ENCODE peak calls at places on chromosomes 4 and X, in five cellular contexts. X is RWPE2, T is PC-3, V is dorsolateral prefrontal cortex, B is upper lobe of right lung. R is an unnamed sample.

GRCh38 chr4:48012819-48013218 is 3.7 kb downstream of the CNGA1 start:
- DNase-seq in B (no peak), X (no peak), V (no peak), T (no peak), R (no peak)

GRCh38 chrX:3010532-3010931 is 4.2 kb downstream of the ARSH start:
- DNase-seq in V (no peak), T (no peak), B (no peak), X (no peak), R (no peak)

GRCh38 chr4:15778742-15779231 is 659 bp downstream of the CD38 start:
- DNase-seq in T (no peak), V (no peak), B (peak), X (no peak), R (no peak)

GRCh38 chr4:173121044-173121685 is 47.4 kb upstream of the GALNT7 start:
- DNase-seq in T (peak), B (no peak), V (no peak), X (no peak), R (no peak)

GRCh38 chrX:155143959-155144548 is 72.2 kb upstream of the VBP1 start:
- DNase-seq in T (no peak), V (no peak), X (no peak), B (no peak), R (no peak)

GRCh38 chr4:6128221-6128871 is 72.0 kb downstream of the JAKMIP1 start:
- DNase-seq in B (no peak), V (no peak), X (peak), T (no peak), R (peak)

GRCh38 chrX:128862557-128862956 is 660.7 kb downstream of the SMARCA1 start:
- DNase-seq in T (no peak), V (no peak), X (no peak), B (no peak), R (no peak)

GRCh38 chr4:99945718-99946345 is 586 bp downstream of the DNAJB14 start:
- DNase-seq in T (peak), V (no peak), X (no peak), B (no peak), R (no peak)

GRCh38 chr4:51963871-51964513 is 56.2 kb downstream of the LRRC66 start:
- DNase-seq in T (no peak), B (no peak), X (no peak), V (no peak), R (no peak)

GRCh38 chr4:76943129-76943620 is 6.4 kb upstream of the SEPTIN11 start:
- DNase-seq in X (no peak), T (no peak), B (no peak), V (no peak), R (no peak)

GRCh38 chrX:47927212-47927611 is 76.6 kb downstream of the ZNF182 start:
- DNase-seq in X (no peak), T (no peak), V (no peak), B (no peak), R (no peak)

GRCh38 chr4:156999175-156999517 is 27.5 kb upstream of the PDGFC start:
- DNase-seq in T (peak), V (no peak), B (no peak), X (peak), R (no peak)

GRCh38 chrX:78514852-78515251 is 144.3 kb downstream of the RTL3 start:
- DNase-seq in V (no peak), X (no peak), B (no peak), T (peak), R (no peak)
- TF ChIP-seq CTCF in V (no peak), X (no peak), B (peak), T (peak), R (no peak)

GRCh38 chrX:110442631-110443030 is 84.0 kb downstream of the RTL9 start:
- DNase-seq in B (no peak), T (peak), V (no peak), X (no peak), R (no peak)
- TF ChIP-seq CTCF in B (no peak), T (peak), V (no peak), X (peak), R (peak)

DNA sequence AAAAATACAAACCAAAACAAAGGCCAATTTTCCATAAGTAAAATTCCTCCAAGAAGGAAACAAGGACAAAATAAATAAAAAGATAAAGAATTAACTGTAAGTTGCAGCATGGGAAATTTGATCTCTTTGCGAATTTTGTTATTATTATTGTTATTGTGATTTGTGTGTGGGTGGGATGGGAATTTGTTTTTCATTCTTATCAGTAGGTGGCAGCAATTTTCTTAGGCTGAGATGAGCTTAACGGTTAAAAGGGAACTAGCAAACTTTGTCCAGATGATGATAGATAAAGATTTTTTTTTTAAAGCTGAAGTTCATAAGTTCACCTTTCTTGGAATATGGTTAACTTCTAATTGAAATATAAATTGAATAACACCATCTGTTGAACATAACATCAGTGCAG is 83.2 kb upstream of the IL1RAPL2 start:
- DNase-seq in V (no peak), B (no peak), X (no peak), T (peak), R (no peak)
- TF ChIP-seq CTCF in V (no peak), B (no peak), X (peak), T (peak), R (peak)

GRCh38 chr4:128427832-128428366 is 140.3 kb upstream of the PGRMC2 start:
- DNase-seq in B (peak), X (peak), V (no peak), T (peak), R (no peak)
- TF ChIP-seq CTCF in B (peak), X (peak), V (no peak), T (peak), R (peak)

GRCh38 chr4:27358269-27358668 is 497.6 kb downstream of the STIM2 start:
- DNase-seq in T (no peak), X (no peak), V (no peak), B (no peak), R (no peak)

GRCh38 chr4:27360651-27361347 is 500.2 kb downstream of the STIM2 start:
- DNase-seq in B (no peak), X (no peak), T (peak), V (no peak), R (no peak)

GRCh38 chr4:27357283-27357682 is 496.6 kb downstream of the STIM2 start:
- DNase-seq in B (no peak), T (peak), X (no peak), V (no peak), R (no peak)
- TF ChIP-seq CTCF in B (peak), T (peak), X (peak), V (peak), R (peak)

DNA sequence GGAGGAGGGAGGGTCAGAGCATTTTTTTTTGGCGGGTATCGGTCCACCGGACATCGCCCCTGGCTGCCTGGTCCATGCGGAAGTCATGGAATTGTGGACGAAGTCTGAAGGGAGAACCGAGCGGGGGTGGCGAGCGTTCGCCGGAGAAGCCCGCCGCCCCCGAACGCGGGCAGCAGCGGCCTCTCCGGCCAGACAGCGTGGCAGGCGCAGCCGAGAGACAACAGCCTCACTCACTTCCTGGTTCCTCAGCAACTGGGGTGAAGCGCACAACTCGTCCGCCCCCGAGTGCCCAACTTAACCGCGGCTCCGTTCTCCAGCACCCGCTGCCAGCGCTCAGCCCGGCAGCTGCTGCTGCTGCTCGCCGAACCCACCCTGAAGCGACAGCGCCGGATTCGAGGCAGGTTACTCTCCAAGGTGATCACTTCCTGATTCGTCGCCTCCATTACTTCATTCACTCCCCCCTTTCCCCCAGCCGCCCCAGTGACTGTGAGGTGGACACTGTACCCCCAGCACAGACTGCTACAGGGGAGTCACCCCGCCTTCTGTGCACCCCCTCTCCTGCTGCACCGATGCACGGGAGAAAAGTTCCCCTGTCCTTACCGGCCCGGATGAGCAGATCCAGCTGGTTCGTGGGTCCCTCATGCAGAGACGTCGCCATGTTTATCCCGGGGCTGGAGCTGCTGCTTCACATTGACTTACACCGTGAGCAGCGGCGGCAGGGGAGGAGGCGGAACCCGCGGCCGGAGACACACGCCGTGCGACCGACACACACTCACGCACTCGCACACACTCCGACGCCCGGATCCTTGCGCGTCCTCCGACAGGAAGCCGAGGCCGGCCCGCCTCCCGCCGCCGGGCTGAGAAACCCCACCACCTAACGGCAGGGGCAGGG is 68.2 kb downstream of the NOCT start:
- DNase-seq in B (peak), T (peak), V (peak), X (peak), R (peak)
- TF ChIP-seq CTCF in B (peak), T (no peak), V (no peak), X (no peak), R (peak)